ENCODE peak calls at places on chromosomes 16 and 17, in ten cellular contexts. I, B, S, U, X, E, F, M, C and V are unnamed samples.

GRCh38 chr17:79038545-79039135 is 14.7 kb downstream of the C1QTNF1 start:
- DNase-seq in I (no peak), B (peak), S (no peak), U (no peak), X (peak), E (no peak), F (no peak), M (peak), C (peak), V (no peak)

GRCh38 chr16:22814330-22815105 is 556 bp downstream of the HS3ST2 start:
- DNase-seq in I (peak), B (no peak), S (no peak), U (no peak), X (no peak), E (no peak), F (no peak), M (no peak), C (no peak), V (no peak)

GRCh38 chr17:36943250-36944220 is 5.2 kb upstream of the AATF start:
- DNase-seq in I (peak), B (no peak), S (no peak), U (no peak), X (no peak), E (peak), F (no peak), M (no peak), C (no peak), V (no peak)

GRCh38 chr17:67696347-67696746 is 21.4 kb upstream of the NOL11 start:
- DNase-seq in I (no peak), B (no peak), S (no peak), U (no peak), X (no peak), E (no peak), F (no peak), M (no peak), C (no peak), V (no peak)

GRCh38 chr17:28887871-28888471 is 9.6 kb downstream of the FLOT2 start:
- DNase-seq in I (no peak), B (no peak), S (no peak), U (no peak), X (no peak), E (no peak), F (no peak), M (no peak), C (no peak), V (no peak)

GRCh38 chr17:45409659-45410076 is 23.0 kb downstream of the ARHGAP27 start:
- DNase-seq in I (no peak), B (no peak), S (no peak), U (no peak), X (no peak), E (no peak), F (no peak), M (no peak), C (no peak), V (no peak)

GRCh38 chr17:58335779-58336455 is 7.3 kb upstream of the TSPOAP1 start:
- DNase-seq in I (peak), B (peak), S (peak), U (peak), X (peak), E (no peak), F (no peak), M (peak), C (no peak), V (peak)

GRCh38 chr16:71626018-71626857 is at the start of gene MARVELD3:
- DNase-seq in I (peak), B (peak), S (no peak), U (peak), X (no peak), E (no peak), F (peak), M (peak), C (no peak), V (peak)

GRCh38 chr17:40548982-40549680 is 16.1 kb downstream of the CCR7 start:
- DNase-seq in I (peak), B (peak), S (no peak), U (peak), X (peak), E (peak), F (no peak), M (peak), C (peak), V (peak)

GRCh38 chr17:47733047-47733413 is at the start of gene TBX21:
- DNase-seq in I (peak), B (peak), S (peak), U (peak), X (peak), E (peak), F (peak), M (peak), C (no peak), V (peak)

GRCh38 chr17:62900096-62900495 is 65.9 kb upstream of the TANC2 start:
- DNase-seq in I (no peak), B (no peak), S (no peak), U (no peak), X (no peak), E (no peak), F (no peak), M (no peak), C (no peak), V (no peak)

GRCh38 chr16:11672206-11673090 is 4.2 kb downstream of the SNN start:
- DNase-seq in I (no peak), B (no peak), S (peak), U (no peak), X (no peak), E (no peak), F (no peak), M (no peak), C (no peak), V (no peak)

GRCh38 chr17:43848601-43849000 is 1.6 kb downstream of the CD300LG start:
- DNase-seq in I (no peak), B (no peak), S (no peak), U (no peak), X (no peak), E (no peak), F (no peak), M (no peak), C (no peak), V (no peak)

GRCh38 chr16:61721561-61721960 is 314.7 kb downstream of the CDH8 start:
- DNase-seq in I (no peak), B (no peak), S (no peak), U (no peak), X (no peak), E (no peak), F (no peak), M (no peak), C (no peak), V (no peak)

GRCh38 chr17:29376667-29377268 is 13.4 kb upstream of the TAOK1 start:
- DNase-seq in I (no peak), B (no peak), S (no peak), U (no peak), X (peak), E (no peak), F (no peak), M (no peak), C (no peak), V (no peak)

GRCh38 chr17:13520899-13521572 is 80.7 kb downstream of the HS3ST3A1 start:
- DNase-seq in I (no peak), B (no peak), S (no peak), U (no peak), X (no peak), E (no peak), F (no peak), M (no peak), C (no peak), V (no peak)

GRCh38 chr17:1959871-1960569 is 65.1 kb downstream of the RTN4RL1 start:
- DNase-seq in I (no peak), B (no peak), S (no peak), U (no peak), X (no peak), E (no peak), F (no peak), M (no peak), C (no peak), V (no peak)

GRCh38 chr17:82489117-82489516 is 30.4 kb upstream of the FOXK2 start:
- DNase-seq in I (no peak), B (no peak), S (no peak), U (no peak), X (peak), E (no peak), F (no peak), M (peak), C (peak), V (no peak)

GRCh38 chr16:20906871-20907255 is 6.3 kb downstream of the LYRM1 start:
- DNase-seq in I (no peak), B (no peak), S (no peak), U (no peak), X (no peak), E (no peak), F (no peak), M (no peak), C (no peak), V (no peak)

GRCh38 chr17:60158751-60159478 is 9.1 kb downstream of the CA4 start:
- DNase-seq in I (peak), B (no peak), S (no peak), U (no peak), X (no peak), E (no peak), F (no peak), M (no peak), C (no peak), V (no peak)

GRCh38 chr17:19321481-19322128 is 40.9 kb downstream of the B9D1 start:
- DNase-seq in I (no peak), B (no peak), S (no peak), U (no peak), X (peak), E (no peak), F (no peak), M (peak), C (no peak), V (no peak)

GRCh38 chr17:8438441-8438840 is 2.8 kb downstream of the NDEL1 start:
- DNase-seq in I (no peak), B (no peak), S (no peak), U (no peak), X (no peak), E (no peak), F (no peak), M (no peak), C (no peak), V (no peak)

GRCh38 chr17:79843917-79844815 is 4.9 kb upstream of the CBX4 start:
- DNase-seq in I (peak), B (no peak), S (no peak), U (peak), X (peak), E (peak), F (no peak), M (peak), C (no peak), V (no peak)

GRCh38 chr17:16258916-16259315 is 41.9 kb downstream of the PIGL start:
- DNase-seq in I (no peak), B (no peak), S (peak), U (no peak), X (no peak), E (no peak), F (no peak), M (no peak), C (no peak), V (no peak)

GRCh38 chr17:35257080-35257701 is 14.3 kb downstream of the SLFN5 start:
- DNase-seq in I (no peak), B (peak), S (no peak), U (peak), X (peak), E (peak), F (peak), M (no peak), C (no peak), V (peak)

GRCh38 chr17:72608436-72608835 is 484.1 kb downstream of the SLC39A11 start:
- DNase-seq in I (no peak), B (no peak), S (no peak), U (no peak), X (no peak), E (no peak), F (no peak), M (no peak), C (no peak), V (no peak)

GRCh38 chr17:55742272-55743102 is 8.4 kb upstream of the PCTP start:
- DNase-seq in I (no peak), B (no peak), S (no peak), U (no peak), X (no peak), E (no peak), F (no peak), M (no peak), C (no peak), V (no peak)

GRCh38 chr16:1645914-1646525 is 32.1 kb upstream of the JPT2 start:
- DNase-seq in I (no peak), B (peak), S (peak), U (no peak), X (no peak), E (no peak), F (peak), M (no peak), C (no peak), V (no peak)

GRCh38 chr17:76081295-76082210 is 2.6 kb downstream of the ZACN start:
- DNase-seq in I (peak), B (no peak), S (no peak), U (no peak), X (no peak), E (no peak), F (no peak), M (no peak), C (no peak), V (peak)

GRCh38 chr16:31697744-31698125 is 170.0 kb downstream of the AHSP start:
- DNase-seq in I (no peak), B (no peak), S (no peak), U (no peak), X (no peak), E (no peak), F (no peak), M (no peak), C (no peak), V (no peak)

GRCh38 chr17:19703106-19703775 is 13.1 kb downstream of the SLC47A2 start:
- DNase-seq in I (no peak), B (peak), S (no peak), U (no peak), X (no peak), E (no peak), F (no peak), M (no peak), C (no peak), V (no peak)

GRCh38 chr17:73160980-73161630 is 3.7 kb upstream of the SSTR2 start:
- DNase-seq in I (no peak), B (no peak), S (no peak), U (no peak), X (no peak), E (no peak), F (no peak), M (no peak), C (no peak), V (no peak)

GRCh38 chr16:57276596-57276995 is 7.9 kb downstream of the PLLP start:
- DNase-seq in I (no peak), B (peak), S (peak), U (no peak), X (peak), E (no peak), F (peak), M (peak), C (no peak), V (no peak)

GRCh38 chr16:5377280-5377898 is 279.8 kb upstream of the EEF2KMT start:
- DNase-seq in I (no peak), B (no peak), S (no peak), U (no peak), X (no peak), E (no peak), F (no peak), M (no peak), C (no peak), V (no peak)

GRCh38 chr16:61105544-61105943 is 930.7 kb downstream of the CDH8 start:
- DNase-seq in I (no peak), B (no peak), S (no peak), U (no peak), X (no peak), E (no peak), F (no peak), M (no peak), C (no peak), V (no peak)

GRCh38 chr16:79509221-79509631 is 91.3 kb downstream of the MAF start:
- DNase-seq in I (peak), B (no peak), S (no peak), U (peak), X (peak), E (no peak), F (peak), M (no peak), C (no peak), V (peak)

GRCh38 chr16:50267651-50268050 is 1.3 kb downstream of the ADCY7 start:
- DNase-seq in I (no peak), B (no peak), S (no peak), U (no peak), X (peak), E (no peak), F (no peak), M (no peak), C (no peak), V (no peak)

GRCh38 chr16:81569361-81570034 is 124.9 kb downstream of the CMIP start:
- DNase-seq in I (no peak), B (no peak), S (no peak), U (no peak), X (no peak), E (no peak), F (peak), M (no peak), C (no peak), V (peak)

GRCh38 chr16:57915811-57916479 is 55.0 kb downstream of the CNGB1 start:
- DNase-seq in I (no peak), B (no peak), S (no peak), U (no peak), X (no peak), E (no peak), F (no peak), M (no peak), C (no peak), V (no peak)

DNA sequence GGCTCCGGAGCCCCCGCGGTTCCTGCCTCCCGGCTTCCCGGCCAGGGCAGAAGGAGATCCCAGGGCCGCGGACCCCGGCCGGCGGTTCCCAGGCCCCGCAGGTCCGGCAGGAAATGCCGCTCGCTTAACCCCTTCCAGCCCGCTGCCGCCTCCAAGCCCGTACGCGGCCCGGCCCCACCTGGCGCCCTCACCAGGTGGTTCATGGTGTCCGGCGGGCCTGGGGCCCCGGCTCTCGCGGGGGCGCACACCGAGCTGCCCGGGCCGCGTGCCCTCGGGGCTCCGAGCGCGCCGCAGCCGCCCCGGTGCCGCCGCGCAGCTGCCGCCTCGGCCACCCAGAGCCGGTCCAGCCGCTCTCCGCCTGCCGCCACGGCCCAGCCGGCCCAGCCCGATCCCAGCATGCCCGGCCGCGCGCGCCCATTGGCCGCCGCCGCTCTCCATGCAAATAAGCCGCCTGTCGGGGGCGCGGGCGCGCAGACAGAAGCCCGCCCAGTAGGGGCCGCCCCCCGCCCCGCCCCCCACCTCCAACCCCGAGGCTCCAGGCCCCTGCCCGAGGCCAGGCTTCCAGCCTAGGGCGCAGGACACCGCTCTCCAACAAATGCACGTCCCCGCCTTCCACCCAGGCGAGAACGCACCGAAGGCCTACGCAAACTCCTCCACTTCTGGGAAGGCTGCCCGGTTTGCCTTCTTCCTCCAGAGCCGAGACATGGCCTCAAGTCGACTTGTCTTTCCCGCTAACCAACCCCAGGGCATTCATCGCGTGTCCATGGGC is at the start of gene BCAR1:
- DNase-seq in I (peak), B (peak), S (no peak), U (peak), X (peak), E (peak), F (peak), M (no peak), C (no peak), V (peak)
- TF ChIP-seq CTCF in I (no peak), B (peak), S (no peak), U (no peak), X (no peak), E (no peak), F (no peak), M (no peak), C (no peak), V (no peak)

GRCh38 chr16:85502357-85502756 is 110.8 kb upstream of the GSE1 start:
- DNase-seq in I (no peak), B (no peak), S (no peak), U (no peak), X (no peak), E (no peak), F (no peak), M (no peak), C (no peak), V (no peak)

GRCh38 chr16:85505794-85506339 is 107.3 kb upstream of the GSE1 start:
- DNase-seq in I (no peak), B (no peak), S (no peak), U (no peak), X (no peak), E (no peak), F (no peak), M (no peak), C (no peak), V (no peak)

GRCh38 chr16:85506358-85506911 is 106.7 kb upstream of the GSE1 start:
- DNase-seq in I (no peak), B (no peak), S (no peak), U (no peak), X (no peak), E (no peak), F (no peak), M (no peak), C (no peak), V (no peak)

GRCh38 chr16:85504242-85504641 is 108.9 kb upstream of the GSE1 start:
- DNase-seq in I (no peak), B (no peak), S (no peak), U (no peak), X (no peak), E (no peak), F (no peak), M (no peak), C (no peak), V (no peak)

DNA sequence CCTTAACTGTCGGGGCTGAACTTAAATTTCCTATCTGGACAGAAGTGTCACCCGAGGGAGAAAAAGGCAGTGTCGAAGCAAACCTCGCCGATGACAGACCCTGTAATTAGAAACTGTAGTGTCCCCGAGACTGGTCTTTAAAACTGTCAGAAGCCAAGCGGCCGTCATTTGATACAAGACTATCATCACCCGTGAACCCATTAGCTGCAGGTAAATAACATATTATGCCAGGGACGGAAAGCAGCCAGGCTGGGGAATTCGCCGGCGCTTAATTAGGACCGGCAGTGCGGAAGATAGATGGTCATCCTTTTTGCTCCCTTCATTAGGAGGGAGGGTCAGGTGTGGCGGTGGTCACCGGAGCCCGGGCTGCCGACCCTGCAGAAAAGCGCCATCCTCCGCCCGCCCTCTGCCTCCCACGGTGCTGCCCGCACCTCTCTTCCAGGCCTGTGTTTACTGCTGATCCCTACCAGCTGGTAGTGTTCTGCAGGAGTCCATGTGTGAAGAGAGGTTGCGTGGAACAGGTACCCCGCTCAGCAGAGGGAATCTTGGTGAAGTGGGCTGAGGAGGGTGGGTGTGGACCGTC is 109.4 kb upstream of the GSE1 start:
- DNase-seq in I (no peak), B (no peak), S (no peak), U (no peak), X (no peak), E (no peak), F (no peak), M (no peak), C (no peak), V (no peak)
- TF ChIP-seq POLR2AphosphoS5 in I (no peak), B (no peak), S (no peak), U (no peak), X (no peak), E (no peak), F (no peak), M (no peak), C (no peak), V (no peak)

GRCh38 chr16:10182186-10182683 is at the start of gene GRIN2A:
- DNase-seq in I (peak), B (no peak), S (no peak), U (no peak), X (no peak), E (no peak), F (no peak), M (no peak), C (no peak), V (no peak)
- TF ChIP-seq CTCF in I (no peak), B (no peak), S (no peak), U (no peak), X (no peak), E (no peak), F (no peak), M (no peak), C (no peak), V (no peak)

GRCh38 chr16:66337434-66338188 is 28.9 kb upstream of the CDH5 start:
- DNase-seq in I (no peak), B (no peak), S (no peak), U (no peak), X (no peak), E (no peak), F (no peak), M (no peak), C (no peak), V (no peak)

GRCh38 chr16:66332599-66332998 is 33.9 kb upstream of the CDH5 start:
- DNase-seq in I (no peak), B (peak), S (no peak), U (no peak), X (no peak), E (no peak), F (no peak), M (no peak), C (no peak), V (no peak)

GRCh38 chr16:66335704-66336329 is 30.7 kb upstream of the CDH5 start:
- DNase-seq in I (no peak), B (no peak), S (no peak), U (no peak), X (no peak), E (peak), F (no peak), M (no peak), C (no peak), V (no peak)

GRCh38 chr16:66334856-66335255 is 31.6 kb upstream of the CDH5 start:
- DNase-seq in I (no peak), B (no peak), S (no peak), U (no peak), X (no peak), E (no peak), F (no peak), M (no peak), C (no peak), V (no peak)
- TF ChIP-seq POLR2AphosphoS5 in I (no peak), B (no peak), S (no peak), U (no peak), X (no peak), E (no peak), F (no peak), M (no peak), C (no peak), V (no peak)

GRCh38 chr17:74814453-74814852 is 38.3 kb upstream of the NAT9 start:
- DNase-seq in I (peak), B (no peak), S (no peak), U (no peak), X (no peak), E (peak), F (no peak), M (no peak), C (no peak), V (no peak)
- TF ChIP-seq CTCF in I (peak), B (no peak), S (no peak), U (no peak), X (no peak), E (peak), F (no peak), M (no peak), C (no peak), V (no peak)